ENCODE peak calls at places on chromosomes 3 and 15, in five cellular contexts. S is choroid plexus epithelial cell; O is heart left ventricle; Y is stimulated activated CD8-positive, alpha-beta memory T cell treated with anti-CD3 and anti-CD28 coated beads, Interleukin-7, amount 100 ng/mL, for 1 hour; A is T follicular helper cell. M is an unnamed sample.

GRCh38 chr3:101069796-101070195 is 76.6 kb upstream of the ABI3BP start:
- DNase-seq in Y (no peak), O (no peak), S (peak), A (no peak), M (no peak)

GRCh38 chr3:115792206-115792955 is 169.1 kb downstream of the GAP43 start:
- DNase-seq in S (peak), O (no peak), A (no peak), Y (no peak), M (no peak)

GRCh38 chr3:63029326-63029725 is 154.1 kb upstream of the CADPS start:
- DNase-seq in A (no peak), Y (no peak), S (no peak), O (no peak), M (no peak)

GRCh38 chr3:50605901-50606326 is 5.7 kb downstream of the CISH start:
- DNase-seq in S (no peak), O (peak), A (no peak), Y (no peak), M (no peak)

GRCh38 chr3:123157598-123158287 is 44.0 kb upstream of the SEC22A start:
- DNase-seq in A (no peak), O (no peak), S (no peak), Y (no peak), M (no peak)

GRCh38 chr15:66115568-66116206 is 137.9 kb downstream of the MEGF11 start:
- DNase-seq in O (no peak), Y (no peak), S (no peak), A (peak), M (peak)

GRCh38 chr15:26702381-26702780 is 70.5 kb downstream of the GABRB3 start:
- DNase-seq in A (no peak), O (no peak), S (no peak), Y (no peak), M (no peak)

GRCh38 chr3:197309528-197310361 is 11.3 kb upstream of the DLG1 start:
- DNase-seq in Y (no peak), O (no peak), S (peak), A (no peak), M (no peak)

GRCh38 chr3:69787436-69788168 is 48.3 kb downstream of the MITF start:
- DNase-seq in Y (no peak), O (no peak), A (no peak), S (peak), M (no peak)

GRCh38 chr3:19644405-19644804 is 289.6 kb downstream of the EFHB start:
- DNase-seq in Y (no peak), A (no peak), S (no peak), O (no peak), M (no peak)

GRCh38 chr3:121998030-121998580 is 23.9 kb downstream of the ILDR1 start:
- DNase-seq in S (peak), A (no peak), O (no peak), Y (no peak), M (no peak)

GRCh38 chr3:9496893-9497292 is 56.7 kb downstream of the LHFPL4 start:
- DNase-seq in S (no peak), O (no peak), Y (no peak), A (no peak), M (no peak)